ENCODE peak calls at places on chromosomes 16 and 17, in seven cellular contexts. X is HepG2, D is heart right ventricle, O is heart left ventricle, K is brain microvascular endothelial cell, S is mucosa of descending colon, E is activated B cell treated with CpG ODN at 0.5 μM for 24 hours. V is an unnamed sample.

GRCh38 chr16:69839240-69839688 is 77.1 kb downstream of the WWP2 start:
- DNase-seq in X (peak), K (no peak), S (no peak), E (no peak), O (no peak), D (no peak), V (no peak)

GRCh38 chr17:76994237-76994637 is 126.0 kb downstream of the MGAT5B start:
- DNase-seq in E (no peak), X (no peak), D (no peak), K (no peak), S (no peak), O (no peak), V (no peak)

GRCh38 chr17:64156670-64157069 is 26.7 kb upstream of the ERN1 start:
- DNase-seq in X (no peak), O (peak), D (peak), K (no peak), E (no peak), S (no peak), V (no peak)

GRCh38 chr17:39150795-39151679 is at the start of gene PLXDC1:
- DNase-seq in O (no peak), S (no peak), K (no peak), E (no peak), D (peak), X (no peak), V (no peak)

GRCh38 chr17:39627717-39628516 is 1.2 kb downstream of the PPP1R1B start:
- DNase-seq in K (no peak), O (no peak), E (no peak), D (no peak), S (no peak), X (no peak), V (no peak)

GRCh38 chr16:84059946-84060901 is 17.6 kb upstream of the SLC38A8 start:
- DNase-seq in D (no peak), O (no peak), S (no peak), E (no peak), X (no peak), K (no peak), V (no peak)

GRCh38 chr17:63774141-63774981 is at the start of gene DDX42:
- DNase-seq in K (peak), O (peak), S (peak), X (peak), D (peak), E (no peak), V (peak)

GRCh38 chr17:50620848-50621247 is 13.8 kb upstream of the ABCC3 start:
- DNase-seq in O (no peak), X (no peak), K (no peak), E (no peak), S (no peak), D (no peak), V (no peak)

GRCh38 chr16:10616395-10616743 is 36.0 kb upstream of the EMP2 start:
- DNase-seq in S (no peak), X (no peak), K (no peak), D (no peak), E (no peak), O (no peak), V (no peak)

GRCh38 chr17:67557052-67557845 is 160.5 kb upstream of the NOL11 start:
- DNase-seq in S (no peak), K (no peak), X (no peak), D (no peak), O (no peak), E (no peak), V (no peak)

GRCh38 chr17:79160980-79161621 is 86.5 kb downstream of the ENGASE start:
- DNase-seq in D (no peak), X (no peak), K (no peak), E (no peak), S (no peak), O (no peak), V (no peak)

GRCh38 chr16:86805210-86805609 is 226.9 kb downstream of the FOXL1 start:
- DNase-seq in E (no peak), S (no peak), K (no peak), X (no peak), O (peak), D (no peak), V (no peak)

GRCh38 chr17:77729587-77729986 is 228.9 kb upstream of the TNRC6C start:
- DNase-seq in S (no peak), E (no peak), X (no peak), O (no peak), K (no peak), D (no peak), V (no peak)

GRCh38 chr16:86681440-86681838 is 103.1 kb downstream of the FOXL1 start:
- DNase-seq in X (no peak), S (no peak), E (no peak), O (no peak), D (peak), K (peak), V (no peak)

GRCh38 chr17:17223736-17224135 is 13.2 kb downstream of the FLCN start:
- DNase-seq in E (no peak), O (no peak), S (peak), X (no peak), D (no peak), K (no peak), V (no peak)

GRCh38 chr17:2259769-2260536 is 43.6 kb downstream of the SMG6 start:
- DNase-seq in O (no peak), K (no peak), S (no peak), D (no peak), E (no peak), X (no peak), V (no peak)

GRCh38 chr17:7897773-7898172 is 9.2 kb downstream of the CHD3 start:
- DNase-seq in X (peak), K (peak), O (no peak), E (no peak), D (no peak), S (no peak), V (no peak)

GRCh38 chr16:2985893-2986355 is 5.7 kb upstream of the PKMYT1 start:
- DNase-seq in E (no peak), K (no peak), O (peak), S (no peak), X (no peak), D (peak), V (no peak)

GRCh38 chr16:4463522-4464163 is 10.8 kb downstream of the NMRAL1 start:
- DNase-seq in D (no peak), X (no peak), S (no peak), O (no peak), E (no peak), K (no peak), V (no peak)

GRCh38 chr17:61495161-61495857 is 43.1 kb downstream of the TBX4 start:
- DNase-seq in D (no peak), X (no peak), K (no peak), O (no peak), S (no peak), E (no peak), V (no peak)

GRCh38 chr16:66364117-66364958 is 2.2 kb upstream of the CDH5 start:
- DNase-seq in O (peak), X (no peak), E (no peak), K (no peak), D (peak), S (peak), V (no peak)

GRCh38 chr16:68402748-68403040 is 45.6 kb downstream of the SMPD3 start:
- DNase-seq in K (no peak), E (no peak), O (no peak), D (no peak), S (no peak), X (no peak), V (no peak)

GRCh38 chr16:30184430-30185140 is 1.2 kb downstream of the CORO1A start:
- DNase-seq in E (no peak), K (no peak), X (no peak), D (peak), S (peak), O (peak), V (peak)

GRCh38 chr17:82320956-82321927 is 3.8 kb upstream of the CD7 start:
- DNase-seq in S (no peak), O (no peak), D (peak), E (peak), X (no peak), K (no peak), V (no peak)

GRCh38 chr17:77499699-77500435 is 359.1 kb downstream of the SEC14L1 start:
- DNase-seq in D (no peak), K (no peak), O (peak), E (peak), S (no peak), X (no peak), V (no peak)

GRCh38 chr16:77677129-77677528 is 45.2 kb upstream of the NUDT7 start:
- DNase-seq in X (no peak), D (no peak), K (no peak), E (no peak), O (no peak), S (no peak), V (no peak)

GRCh38 chr16:88971371-88972097 is 5.5 kb downstream of the CBFA2T3 start:
- DNase-seq in X (no peak), O (peak), K (no peak), D (peak), S (peak), E (peak), V (no peak)

GRCh38 chr16:88969361-88969831 is 7.6 kb downstream of the CBFA2T3 start:
- DNase-seq in K (no peak), X (no peak), O (no peak), D (peak), S (peak), E (no peak), V (no peak)

GRCh38 chr16:88968589-88969280 is 8.3 kb downstream of the CBFA2T3 start:
- DNase-seq in X (no peak), K (no peak), E (no peak), O (peak), D (peak), S (peak), V (no peak)

GRCh38 chr16:88970539-88971065 is 6.4 kb downstream of the CBFA2T3 start:
- DNase-seq in K (no peak), D (peak), S (no peak), O (no peak), X (no peak), E (no peak), V (no peak)

GRCh38 chr16:88970095-88970494 is 6.9 kb downstream of the CBFA2T3 start:
- DNase-seq in X (no peak), K (no peak), O (no peak), S (peak), D (peak), E (no peak), V (no peak)
- TF ChIP-seq CTCF in X (no peak), K (no peak), O (no peak), S (no peak), D (no peak), E (no peak), V (no peak)

DNA sequence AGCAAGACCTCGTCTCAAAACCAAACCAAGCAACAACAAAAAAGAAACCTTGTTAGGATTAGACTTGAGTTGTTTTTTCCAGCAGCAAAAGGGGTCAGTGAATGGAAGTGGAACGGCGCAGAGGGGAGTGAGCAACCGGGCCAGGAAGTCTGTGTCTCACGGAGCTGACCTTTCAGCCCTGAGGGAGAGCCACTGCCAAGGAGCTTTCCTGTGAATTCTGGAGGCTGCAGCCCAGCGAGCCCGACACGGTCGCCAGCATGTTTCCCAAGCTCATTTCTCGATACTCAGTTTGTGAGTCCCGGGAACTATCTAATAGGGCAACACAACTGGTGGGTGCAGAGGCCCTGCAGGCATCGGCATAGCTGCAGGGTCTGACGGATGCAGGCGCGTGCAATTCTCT is 19.6 kb downstream of the TELO2 start:
- DNase-seq in S (no peak), D (no peak), O (no peak), E (no peak), X (no peak), K (no peak), V (no peak)
- TF ChIP-seq CTCF in S (no peak), D (no peak), O (no peak), E (no peak), X (no peak), K (no peak), V (no peak)

DNA sequence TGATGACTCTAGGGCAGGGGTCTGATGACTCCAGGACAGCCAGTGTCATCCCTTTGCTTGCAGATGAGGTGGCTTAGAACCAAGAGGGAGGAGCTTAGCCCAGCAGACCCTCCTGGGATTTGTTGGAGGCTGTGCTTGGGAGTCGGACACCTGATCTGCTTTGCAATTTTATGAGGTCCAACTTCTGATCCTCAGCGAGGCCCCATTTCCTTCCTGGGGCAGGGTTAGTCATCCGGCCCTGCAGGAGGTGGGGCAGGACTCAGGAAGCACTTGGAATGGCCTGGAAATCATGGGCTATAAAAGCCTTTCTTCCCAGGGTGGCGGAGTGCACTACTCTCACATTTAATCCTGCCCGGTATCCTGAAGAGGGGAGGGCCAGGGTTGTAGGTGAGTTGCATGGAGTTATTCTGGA is 168.5 kb downstream of the MSI2 start:
- DNase-seq in D (no peak), K (peak), S (peak), X (peak), E (no peak), O (no peak), V (no peak)
- TF ChIP-seq CTCF in D (no peak), K (no peak), S (no peak), X (no peak), E (no peak), O (no peak), V (no peak)

GRCh38 chr16:56609463-56609921 is 1.1 kb downstream of the MT2A start:
- DNase-seq in E (no peak), X (peak), K (peak), D (no peak), S (peak), O (peak), V (no peak)
- TF ChIP-seq CTCF in E (no peak), X (no peak), K (peak), D (no peak), S (no peak), O (no peak), V (no peak)

GRCh38 chr16:47774661-47775060 is 313.5 kb downstream of the PHKB start:
- DNase-seq in S (no peak), E (no peak), O (no peak), K (peak), X (peak), D (no peak), V (no peak)
- TF ChIP-seq CTCF in S (no peak), E (no peak), O (no peak), K (peak), X (peak), D (no peak), V (no peak)

GRCh38 chr16:50304467-50305440 is 38.4 kb downstream of the ADCY7 start:
- DNase-seq in E (peak), K (no peak), S (no peak), D (no peak), X (no peak), O (no peak), V (no peak)

GRCh38 chr16:50306287-50306686 is 39.9 kb downstream of the ADCY7 start:
- DNase-seq in K (no peak), S (no peak), D (no peak), E (no peak), O (no peak), X (no peak), V (no peak)

GRCh38 chr16:50303041-50303604 is 36.8 kb downstream of the ADCY7 start:
- DNase-seq in S (no peak), X (peak), D (no peak), O (no peak), K (no peak), E (peak), V (no peak)

GRCh38 chr16:50303605-50304466 is 37.5 kb downstream of the ADCY7 start:
- DNase-seq in D (no peak), X (peak), K (peak), O (no peak), E (peak), S (peak), V (no peak)

DNA sequence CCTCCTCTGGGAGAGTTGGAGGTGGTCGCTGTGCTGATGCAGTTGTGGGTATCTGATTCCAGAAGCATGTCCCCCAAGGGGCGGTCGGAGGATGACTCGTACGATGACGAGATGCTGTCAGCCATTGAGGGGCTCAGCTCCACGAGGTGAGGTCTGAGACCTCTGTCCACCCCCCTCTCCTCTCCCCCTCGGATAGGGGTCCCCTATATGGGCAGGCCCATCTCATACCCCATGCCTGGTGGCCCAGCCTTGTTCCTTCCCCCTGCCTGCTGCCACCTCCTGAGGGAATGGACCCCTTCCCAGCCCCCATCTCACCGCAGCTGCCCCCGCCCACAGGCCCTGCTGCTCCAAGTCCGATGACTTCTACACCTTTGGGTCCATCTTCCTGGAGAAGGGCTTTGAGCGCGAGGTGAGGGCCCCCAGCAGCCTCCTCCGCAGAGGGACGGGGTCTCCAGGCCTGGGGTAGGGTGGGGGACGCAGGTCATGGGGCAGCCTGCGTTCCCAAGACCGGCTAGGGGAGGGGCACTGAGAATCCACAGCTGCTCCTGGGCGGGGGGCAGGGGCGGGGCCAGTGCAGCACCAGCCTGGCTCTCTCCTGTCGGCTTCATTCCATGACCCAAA is 39.2 kb downstream of the ADCY7 start:
- DNase-seq in S (no peak), K (no peak), O (no peak), E (peak), X (no peak), D (no peak), V (no peak)
- TF ChIP-seq CTCF in S (no peak), K (no peak), O (no peak), E (no peak), X (no peak), D (no peak), V (no peak)

V was measured in mesothelial cell of epicardium.